ENCODE peak calls at places on chromosomes 6 and 20, in six cellular contexts. D, W, I, A, K and G are unnamed samples.

GRCh38 chr6:2546941-2547716 is 203.6 kb downstream of the MYLK4 start:
- DNase-seq in I (no peak), K (no peak), A (no peak), W (no peak), D (no peak), G (no peak)

GRCh38 chr20:7818477-7818876 is 121.8 kb downstream of the HAO1 start:
- DNase-seq in W (no peak), K (no peak), I (peak; percentile 44), D (no peak), A (no peak), G (no peak)

GRCh38 chr6:158279615-158280014 is 32.6 kb upstream of the TULP4 start:
- DNase-seq in A (no peak), I (no peak), K (no peak), D (no peak), W (no peak), G (no peak)

GRCh38 chr6:157861814-157862213 is 38.8 kb downstream of the SNX9 start:
- DNase-seq in I (peak; percentile 57), A (peak; percentile 11), D (no peak), W (no peak), K (no peak), G (no peak)

GRCh38 chr6:14273196-14273595 is 155.6 kb downstream of the CD83 start:
- DNase-seq in W (no peak), I (no peak), A (no peak), D (peak; percentile 78), K (peak; percentile 76), G (no peak)

GRCh38 chr6:118669561-118669960 is 18.2 kb upstream of the CEP85L start:
- DNase-seq in I (no peak), D (no peak), A (no peak), K (no peak), W (no peak), G (no peak)

GRCh38 chr6:91804981-91805380 is 1218.1 kb upstream of the MAP3K7 start:
- DNase-seq in I (no peak), A (no peak), W (no peak), D (no peak), K (no peak), G (no peak)

GRCh38 chr6:108638993-108639392 is 78.3 kb downstream of the FOXO3 start:
- DNase-seq in I (no peak), D (peak; percentile 64), A (no peak), K (no peak), W (no peak), G (no peak)

GRCh38 chr20:18943542-18943941 is 130.0 kb downstream of the SCP2D1 start:
- DNase-seq in I (no peak), W (peak; percentile 23), D (no peak), A (peak; percentile 19), K (no peak), G (no peak)

GRCh38 chr6:108655840-108656650 is 95.3 kb downstream of the FOXO3 start:
- DNase-seq in D (no peak), K (no peak), A (no peak), I (no peak), W (no peak), G (no peak)

GRCh38 chr6:24936641-24937317 is 1.0 kb upstream of the RIPOR2 start:
- DNase-seq in A (no peak), D (no peak), I (no peak), W (no peak), K (no peak), G (peak; percentile 51)

GRCh38 chr6:81937296-81937937 is 184.9 kb upstream of the TENT5A start:
- DNase-seq in K (no peak), D (no peak), I (no peak), A (no peak), W (no peak), G (no peak)

GRCh38 chr6:90406142-90406794 is 109.6 kb upstream of the BACH2 start:
- DNase-seq in A (peak; percentile 39), D (no peak), W (no peak), I (no peak), K (no peak), G (no peak)

GRCh38 chr20:19073584-19074198 is 138.8 kb upstream of the SLC24A3 start:
- DNase-seq in A (no peak), I (no peak), K (peak; percentile 81), W (no peak), D (peak; percentile 82), G (no peak)

GRCh38 chr6:99185525-99185924 is 163.9 kb downstream of the FAXC start:
- DNase-seq in A (no peak), D (no peak), I (no peak), W (no peak), K (no peak), G (no peak)

GRCh38 chr6:85458782-85459181 is 8.9 kb downstream of the NT5E start:
- DNase-seq in K (peak; percentile 41), W (no peak), A (no peak), D (peak; percentile 62), I (peak; percentile 36), G (no peak)

DNA sequence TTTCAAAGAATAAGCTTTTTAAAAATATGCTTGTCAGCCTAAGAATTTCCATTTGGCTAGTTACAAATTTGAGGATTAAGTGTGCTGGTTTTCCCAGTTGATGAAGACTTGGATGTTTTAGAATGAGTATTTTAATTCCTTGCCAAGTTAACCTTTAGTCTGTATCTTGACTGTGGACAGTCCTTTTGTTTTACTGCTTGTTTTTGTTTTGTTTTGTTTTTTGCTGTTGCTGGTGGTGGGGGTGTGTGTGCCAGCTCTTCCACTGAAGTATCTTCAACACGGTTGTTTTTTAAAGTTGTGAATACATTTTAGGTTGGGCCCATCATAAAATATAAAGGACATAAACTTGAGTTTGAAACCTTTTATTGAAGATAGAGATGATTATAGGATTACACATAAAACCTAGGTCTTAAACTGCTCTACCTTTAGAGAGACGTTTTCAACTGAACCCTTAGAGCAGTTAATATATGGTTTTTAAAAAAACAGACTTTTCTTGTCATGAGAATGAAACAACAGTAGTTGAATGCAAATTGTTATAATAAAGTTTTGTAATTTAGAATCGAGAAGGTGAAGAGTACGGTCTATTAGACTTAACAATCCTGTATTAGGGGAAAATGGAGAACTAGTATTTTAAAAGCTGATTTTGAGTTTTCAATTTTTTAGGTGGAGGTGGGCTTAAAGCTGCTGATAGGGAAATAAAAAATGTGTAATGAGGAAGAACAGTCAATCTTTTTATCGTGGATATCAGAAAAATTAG is 3.9 kb downstream of the QKI start:
- DNase-seq in A (no peak), W (no peak), D (no peak), K (no peak), I (peak; percentile 41), G (no peak)
- H3K4me3 ChIP-seq in A (peak overlapping the region; percentile 15), W (peak overlapping the region; percentile 93), D (peak overlapping the region; percentile 51), K (no peak overlapping the region), I (peak overlapping the region; percentile 94), G (no peak overlapping the region)

DNA sequence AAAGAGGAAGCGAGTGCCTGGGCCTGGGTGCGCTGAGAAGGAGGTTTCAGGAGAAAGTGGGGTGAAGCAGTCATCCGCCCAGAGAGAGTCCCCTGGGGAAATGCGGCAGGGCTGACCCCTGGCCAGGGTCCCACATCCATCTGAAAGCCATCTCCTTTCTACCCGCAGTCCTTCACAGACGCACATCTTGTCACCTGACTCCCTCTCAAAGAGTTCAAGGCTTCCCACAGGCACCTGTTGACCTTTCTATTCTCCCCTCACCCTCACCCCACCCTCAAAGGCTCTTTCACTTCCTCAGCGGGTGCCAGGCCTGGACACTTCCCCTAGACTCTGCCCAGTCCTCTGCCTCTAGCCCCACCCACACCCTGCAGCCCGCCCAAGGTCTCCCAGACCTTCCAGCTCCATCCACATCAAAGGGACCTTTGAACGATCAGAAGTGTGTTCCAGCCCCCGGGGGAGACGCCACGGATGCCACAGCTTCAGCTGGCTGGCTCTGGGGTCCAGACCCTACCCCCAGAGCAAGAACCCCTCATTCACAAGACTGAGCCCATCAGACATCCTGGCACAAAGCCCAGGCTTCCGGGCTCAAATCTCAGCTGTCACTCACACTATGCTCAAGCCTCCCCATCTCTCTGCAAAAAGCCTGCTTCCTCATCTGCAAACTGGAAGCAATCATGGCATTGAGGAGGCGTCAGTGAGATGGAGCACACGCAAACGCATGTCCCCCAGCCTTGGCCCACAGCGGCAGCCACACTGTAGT is 2.1 kb downstream of the CTSZ start:
- DNase-seq in I (peak; percentile 63), D (peak; percentile 29), K (no peak), A (no peak), W (peak; percentile 53), G (peak; percentile 17)
- H3K4me1 ChIP-seq in I (peaks cover 22% of the 10 kb centered on the region), D (no peaks in the 10 kb centered on the region), K (no peaks in the 10 kb centered on the region), A (peaks cover 21% of the 10 kb centered on the region), W (peaks cover 15% of the 10 kb centered on the region), G (peaks cover 20% of the 10 kb centered on the region)

GRCh38 chr6:128098000-128098581 is 197.2 kb upstream of the THEMIS start:
- DNase-seq in W (no peak), A (no peak), D (no peak), I (no peak), K (no peak), G (no peak)

GRCh38 chr6:128095362-128095761 is 194.5 kb upstream of the THEMIS start:
- DNase-seq in K (no peak), I (no peak), A (no peak), D (no peak), W (no peak), G (no peak)

GRCh38 chr6:128097019-128097418 is 196.2 kb upstream of the THEMIS start:
- DNase-seq in D (no peak), A (no peak), W (no peak), I (no peak), K (no peak), G (no peak)
- H3K27ac ChIP-seq in D (no peak overlapping the region), A (no peak overlapping the region), W (no peak overlapping the region), I (no peak overlapping the region), K (no peak overlapping the region), G (no peak overlapping the region)

DNA sequence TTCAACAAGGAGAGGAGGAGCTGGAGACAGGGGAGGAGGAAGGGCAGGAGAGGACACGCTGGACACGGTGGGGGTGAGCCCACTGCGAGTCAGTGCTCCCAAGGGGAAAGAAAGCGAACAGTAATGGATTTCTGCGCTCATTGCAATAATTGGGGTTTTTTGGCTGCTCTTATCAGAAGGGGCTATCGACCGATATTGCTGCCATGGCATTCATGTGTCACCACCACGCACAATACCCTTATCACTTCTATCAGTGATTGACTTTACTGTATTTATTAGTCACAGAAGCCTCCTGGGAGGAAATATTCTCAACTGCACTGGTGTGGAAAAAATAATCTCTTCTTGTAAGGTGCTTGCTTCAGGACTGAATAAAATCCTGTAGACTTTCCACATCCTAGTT is 55.8 kb downstream of the CEP43 start:
- DNase-seq in W (no peak), I (no peak), D (no peak), K (no peak), A (no peak), G (no peak)
- H3K4me3 ChIP-seq in W (no peak overlapping the region), I (no peak overlapping the region), D (no peak overlapping the region), K (no peak overlapping the region), A (no peak overlapping the region), G (no peak overlapping the region)

GRCh38 chr20:23156170-23156841 is 70.2 kb upstream of the CD93 start:
- DNase-seq in K (no peak), W (no peak), A (peak; percentile 41), D (peak; percentile 56), I (peak; percentile 65), G (no peak)

GRCh38 chr20:23156842-23157423 is 70.8 kb upstream of the CD93 start:
- DNase-seq in I (no peak), D (no peak), W (no peak), A (no peak), K (no peak), G (no peak)

GRCh38 chr20:23152902-23153301 is 66.8 kb upstream of the CD93 start:
- DNase-seq in W (no peak), A (no peak), D (no peak), K (no peak), I (no peak), G (no peak)

GRCh38 chr20:23153696-23154341 is 67.7 kb upstream of the CD93 start:
- DNase-seq in D (peak; percentile 42), I (no peak), K (no peak), W (no peak), A (no peak), G (no peak)

GRCh38 chr20:23155141-23155590 is 69.0 kb upstream of the CD93 start:
- DNase-seq in W (no peak), I (no peak), K (no peak), D (peak; percentile 37), A (no peak), G (no peak)
- H3K4me1 ChIP-seq in W (peaks cover 70% of the 10 kb centered on the region), I (peaks cover 47% of the 10 kb centered on the region), K (peaks cover 10% of the 10 kb centered on the region), D (peaks cover 19% of the 10 kb centered on the region), A (peaks cover 31% of the 10 kb centered on the region), G (no peaks in the 10 kb centered on the region)